ENCODE peak calls at places on chromosomes 11 and 22, in nine cellular contexts. One of them, this sample, is unnamed.

GRCh38 chr11:8283510-8284272 is 20.0 kb upstream of the LMO1 start:
- DNase-seq in tibial nerve: no peak
- DNase-seq in SHP77: peak; percentile 21
- DNase-seq in globus pallidus: no peak
- DNase-seq in sciatic nerve: no peak
- DNase-seq in GM18507: no peak
- DNase-seq in T-cell: no peak
- DNase-seq in mammary epithelial cell: no peak
- DNase-seq in HCEC 1CT: no peak
- DNase-seq in this sample: no peak

GRCh38 chr11:119741369-119742262 is 12.6 kb upstream of the NECTIN1 start:
- DNase-seq in SHP77: no peak
- DNase-seq in GM18507: peak; percentile 56
- DNase-seq in tibial nerve: no peak
- DNase-seq in HCEC 1CT: no peak
- DNase-seq in mammary epithelial cell: no peak
- DNase-seq in globus pallidus: peak; percentile 83
- DNase-seq in T-cell: peak; percentile 39
- DNase-seq in sciatic nerve: peak; percentile 75
- DNase-seq in this sample: peak; percentile 59

GRCh38 chr11:121191787-121192186 is 90.7 kb downstream of the TECTA start:
- DNase-seq in globus pallidus: peak; percentile 3
- DNase-seq in mammary epithelial cell: no peak
- DNase-seq in GM18507: no peak
- DNase-seq in HCEC 1CT: no peak
- DNase-seq in tibial nerve: no peak
- DNase-seq in T-cell: no peak
- DNase-seq in SHP77: no peak
- DNase-seq in sciatic nerve: no peak
- DNase-seq in this sample: no peak

GRCh38 chr11:59173080-59173963 is 1.4 kb downstream of the DTX4 start:
- DNase-seq in HCEC 1CT: peak; percentile 17
- DNase-seq in T-cell: peak; percentile 6
- DNase-seq in GM18507: no peak
- DNase-seq in sciatic nerve: peak; percentile 67
- DNase-seq in globus pallidus: no peak
- DNase-seq in tibial nerve: no peak
- DNase-seq in mammary epithelial cell: peak; percentile 48
- DNase-seq in SHP77: no peak
- DNase-seq in this sample: no peak

GRCh38 chr11:64049509-64049908 is 13.8 kb downstream of the FLRT1 start:
- DNase-seq in sciatic nerve: no peak
- DNase-seq in GM18507: no peak
- DNase-seq in HCEC 1CT: no peak
- DNase-seq in globus pallidus: no peak
- DNase-seq in T-cell: no peak
- DNase-seq in SHP77: no peak
- DNase-seq in tibial nerve: no peak
- DNase-seq in mammary epithelial cell: no peak
- DNase-seq in this sample: no peak

GRCh38 chr11:8099291-8099899 is 18.4 kb downstream of the TUB start:
- DNase-seq in T-cell: peak; percentile 55
- DNase-seq in GM18507: no peak
- DNase-seq in HCEC 1CT: peak; percentile 60
- DNase-seq in tibial nerve: peak; percentile 78
- DNase-seq in sciatic nerve: peak; percentile 90
- DNase-seq in globus pallidus: peak; percentile 76
- DNase-seq in SHP77: peak; percentile 24
- DNase-seq in mammary epithelial cell: peak; percentile 46
- DNase-seq in this sample: peak; percentile 81

GRCh38 chr11:5593146-5593545 is 3.3 kb upstream of the TRIM6 start:
- DNase-seq in GM18507: no peak
- DNase-seq in T-cell: no peak
- DNase-seq in HCEC 1CT: no peak
- DNase-seq in globus pallidus: no peak
- DNase-seq in mammary epithelial cell: no peak
- DNase-seq in SHP77: no peak
- DNase-seq in sciatic nerve: no peak
- DNase-seq in tibial nerve: no peak
- DNase-seq in this sample: no peak

GRCh38 chr22:25748704-25749103 is 6.7 kb downstream of the MYO18B start:
- DNase-seq in T-cell: no peak
- DNase-seq in HCEC 1CT: no peak
- DNase-seq in globus pallidus: no peak
- DNase-seq in sciatic nerve: no peak
- DNase-seq in mammary epithelial cell: no peak
- DNase-seq in SHP77: no peak
- DNase-seq in GM18507: no peak
- DNase-seq in tibial nerve: no peak
- DNase-seq in this sample: no peak

GRCh38 chr22:46049726-46050450 is 72.9 kb upstream of the WNT7B start:
- DNase-seq in tibial nerve: peak; percentile 11
- DNase-seq in GM18507: no peak
- DNase-seq in globus pallidus: no peak
- DNase-seq in T-cell: no peak
- DNase-seq in mammary epithelial cell: peak; percentile 65
- DNase-seq in sciatic nerve: peak; percentile 59
- DNase-seq in SHP77: no peak
- DNase-seq in HCEC 1CT: no peak
- DNase-seq in this sample: no peak

GRCh38 chr11:70182266-70182665 is 20.8 kb upstream of the FADD start:
- DNase-seq in sciatic nerve: no peak
- DNase-seq in globus pallidus: no peak
- DNase-seq in SHP77: no peak
- DNase-seq in GM18507: no peak
- DNase-seq in mammary epithelial cell: no peak
- DNase-seq in HCEC 1CT: no peak
- DNase-seq in tibial nerve: no peak
- DNase-seq in T-cell: no peak
- DNase-seq in this sample: no peak

GRCh38 chr11:18332302-18332701 is 9.9 kb downstream of the GTF2H1 start:
- DNase-seq in T-cell: no peak
- DNase-seq in globus pallidus: no peak
- DNase-seq in mammary epithelial cell: no peak
- DNase-seq in SHP77: no peak
- DNase-seq in GM18507: no peak
- DNase-seq in tibial nerve: no peak
- DNase-seq in HCEC 1CT: no peak
- DNase-seq in sciatic nerve: no peak
- DNase-seq in this sample: no peak

GRCh38 chr22:30416403-30416802 is 9.2 kb upstream of the MTFP1 start:
- DNase-seq in SHP77: no peak
- DNase-seq in mammary epithelial cell: peak; percentile 68
- DNase-seq in HCEC 1CT: no peak
- DNase-seq in GM18507: no peak
- DNase-seq in sciatic nerve: no peak
- DNase-seq in T-cell: no peak
- DNase-seq in globus pallidus: no peak
- DNase-seq in tibial nerve: no peak
- DNase-seq in this sample: no peak

GRCh38 chr11:81033779-81034550 is 1593.1 kb upstream of the TENM4 start:
- DNase-seq in SHP77: no peak
- DNase-seq in globus pallidus: no peak
- DNase-seq in mammary epithelial cell: no peak
- DNase-seq in sciatic nerve: no peak
- DNase-seq in tibial nerve: no peak
- DNase-seq in HCEC 1CT: no peak
- DNase-seq in GM18507: no peak
- DNase-seq in T-cell: no peak
- DNase-seq in this sample: no peak

GRCh38 chr11:34331329-34331728 is 26.5 kb downstream of the ABTB2 start:
- DNase-seq in sciatic nerve: no peak
- DNase-seq in tibial nerve: no peak
- DNase-seq in HCEC 1CT: peak; percentile 46
- DNase-seq in T-cell: no peak
- DNase-seq in mammary epithelial cell: peak; percentile 62
- DNase-seq in SHP77: peak; percentile 63
- DNase-seq in globus pallidus: no peak
- DNase-seq in GM18507: no peak
- DNase-seq in this sample: peak; percentile 89

GRCh38 chr22:24950272-24950902 is 2.1 kb upstream of the KIAA1671 start:
- DNase-seq in tibial nerve: no peak
- DNase-seq in SHP77: peak; percentile 20
- DNase-seq in globus pallidus: no peak
- DNase-seq in GM18507: no peak
- DNase-seq in HCEC 1CT: no peak
- DNase-seq in sciatic nerve: no peak
- DNase-seq in mammary epithelial cell: peak; percentile 74
- DNase-seq in T-cell: no peak
- DNase-seq in this sample: peak; percentile 46

GRCh38 chr11:76835928-76836612 is 24.6 kb upstream of the ACER3 start:
- DNase-seq in sciatic nerve: no peak
- DNase-seq in mammary epithelial cell: no peak
- DNase-seq in T-cell: no peak
- DNase-seq in GM18507: no peak
- DNase-seq in HCEC 1CT: peak; percentile 45
- DNase-seq in SHP77: no peak
- DNase-seq in globus pallidus: no peak
- DNase-seq in tibial nerve: no peak
- DNase-seq in this sample: no peak

This sample was measured in SK-MEL-5.